ENCODE peak calls at places on chromosomes 16 and 17, in eight cellular contexts. V, J, X, A, N, U, W and Y are unnamed samples.

GRCh38 chr17:61813211-61813610 is 50.1 kb downstream of the BRIP1 start:
- DNase-seq in U (no peak), X (no peak), A (no peak), V (no peak), J (no peak), W (no peak), N (no peak), Y (no peak)

GRCh38 chr17:32475258-32475657 is 11.5 kb upstream of the CDK5R1 start:
- DNase-seq in X (no peak), U (no peak), N (no peak), J (no peak), V (no peak), W (no peak), A (no peak), Y (no peak)

GRCh38 chr16:81405702-81406113 is 38.9 kb upstream of the CMIP start:
- DNase-seq in N (peak; percentile 99), J (no peak), A (peak; percentile 62), U (peak; percentile 88), V (peak; percentile 99), W (no peak), X (peak; percentile 92), Y (peak; percentile 93)

GRCh38 chr16:55294947-55295346 is 29.1 kb upstream of the IRX6 start:
- DNase-seq in X (no peak), N (no peak), V (no peak), U (peak; percentile 26), A (no peak), J (peak; percentile 63), W (no peak), Y (no peak)

GRCh38 chr17:72104863-72105234 is 16.0 kb upstream of the SOX9 start:
- DNase-seq in X (no peak), J (peak; percentile 41), U (no peak), W (no peak), V (no peak), A (no peak), N (no peak), Y (no peak)

GRCh38 chr17:81717049-81717765 is 5.1 kb downstream of the SLC25A10 start:
- DNase-seq in X (no peak), V (no peak), U (no peak), N (no peak), J (no peak), A (no peak), W (no peak), Y (no peak)

GRCh38 chr17:27882162-27882840 is 10.9 kb downstream of the LYRM9 start:
- DNase-seq in W (no peak), A (no peak), V (no peak), U (no peak), N (no peak), J (no peak), X (no peak), Y (no peak)

GRCh38 chr16:72092832-72093447 is 480 bp downstream of the TXNL4B start:
- DNase-seq in A (peak; percentile 72), W (peak; percentile 33), J (no peak), N (peak; percentile 62), V (no peak), X (peak; percentile 68), U (peak; percentile 52), Y (peak; percentile 84)

GRCh38 chr17:46851029-46851741 is at the start of gene WNT9B:
- DNase-seq in A (no peak), N (peak; percentile 44), W (no peak), V (no peak), U (peak; percentile 90), J (no peak), X (no peak), Y (no peak)

GRCh38 chr17:30267625-30268024 is 24.1 kb downstream of the BLMH start:
- DNase-seq in X (peak; percentile 78), A (no peak), W (no peak), U (no peak), J (no peak), N (no peak), V (no peak), Y (peak; percentile 43)

GRCh38 chr17:81028506-81028858 is 6.5 kb upstream of the BAIAP2 start:
- DNase-seq in N (no peak), W (no peak), A (no peak), U (peak; percentile 5), X (no peak), V (no peak), J (no peak), Y (no peak)

GRCh38 chr16:12097523-12098428 is 121.2 kb downstream of the SNX29 start:
- DNase-seq in U (peak; percentile 58), A (peak; percentile 98), V (no peak), W (no peak), N (no peak), X (peak; percentile 84), J (peak; percentile 51), Y (peak; percentile 73)

GRCh38 chr17:48678141-48678971 is 44.0 kb downstream of the PRAC1 start:
- DNase-seq in N (peak; percentile 74), A (peak; percentile 46), J (peak; percentile 33), V (peak; percentile 28), X (peak; percentile 19), U (peak; percentile 85), W (peak; percentile 78), Y (peak; percentile 51)

GRCh38 chr17:79747508-79748295 is 17.0 kb downstream of the ENPP7 start:
- DNase-seq in U (peak; percentile 46), X (no peak), A (no peak), W (no peak), V (no peak), J (no peak), N (no peak), Y (no peak)

GRCh38 chr17:1323336-1323735 is 43.9 kb downstream of the TRARG1 start:
- DNase-seq in A (no peak), W (no peak), V (no peak), X (no peak), N (no peak), J (no peak), U (no peak), Y (peak; percentile 26)

GRCh38 chr17:77375917-77376651 is 235.3 kb downstream of the SEC14L1 start:
- DNase-seq in U (peak; percentile 55), J (no peak), W (no peak), X (peak; percentile 92), A (peak; percentile 89), N (no peak), V (no peak), Y (peak; percentile 86)

GRCh38 chr17:77373298-77374169 is 232.8 kb downstream of the SEC14L1 start:
- DNase-seq in A (peak; percentile 47), U (peak; percentile 71), J (no peak), V (no peak), N (no peak), W (no peak), X (no peak), Y (peak; percentile 45)

GRCh38 chr17:77374170-77374936 is 233.6 kb downstream of the SEC14L1 start:
- DNase-seq in A (peak; percentile 92), N (no peak), W (no peak), X (peak; percentile 86), J (peak; percentile 90), U (peak; percentile 94), V (no peak), Y (peak; percentile 91)

GRCh38 chr17:77375526-77375916 is 234.8 kb downstream of the SEC14L1 start:
- DNase-seq in W (no peak), J (no peak), X (no peak), V (no peak), A (no peak), U (no peak), N (no peak), Y (no peak)

DNA sequence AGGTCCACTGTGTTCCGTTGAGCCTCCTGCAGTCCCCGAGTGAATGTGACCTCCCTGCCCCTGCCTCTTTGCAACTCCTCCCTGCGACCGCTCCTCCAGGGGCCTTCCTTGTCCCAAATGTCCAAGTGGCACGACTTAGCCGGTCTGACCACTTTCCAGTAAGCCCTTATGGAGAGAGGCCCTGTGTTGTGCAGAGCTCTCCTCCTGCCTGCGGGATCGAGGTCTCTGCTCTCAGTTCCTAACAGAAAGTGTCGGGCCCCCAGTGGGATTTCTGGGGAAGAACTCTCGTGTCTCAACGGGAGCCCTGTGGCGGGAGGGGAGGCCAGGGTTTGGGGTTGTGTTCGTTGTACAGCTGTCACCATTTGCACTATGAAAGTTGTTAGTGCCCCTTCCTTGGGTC is 234.3 kb downstream of the SEC14L1 start:
- DNase-seq in A (peak; percentile 30), X (no peak), J (no peak), N (no peak), W (no peak), V (no peak), U (no peak), Y (no peak)
- H3K4me3 ChIP-seq in A (peak overlapping the region; percentile 78), X (peak overlapping the region; percentile 78), J (peak overlapping the region; percentile 79), N (no peak overlapping the region), W (no peak overlapping the region), V (no peak overlapping the region), U (no peak overlapping the region), Y (peak overlapping the region; percentile 85)

GRCh38 chr16:88627531-88628411 is 10.6 kb upstream of the IL17C start:
- DNase-seq in J (no peak), N (no peak), X (no peak), U (no peak), V (no peak), A (no peak), W (no peak), Y (no peak)
- TF ChIP-seq CTCF in J (no peak), N (no peak), X (no peak), U (no peak), V (no peak), A (no peak), W (no peak), Y (no peak)

GRCh38 chr17:73770849-73771229 is 126.6 kb upstream of the SDK2 start:
- DNase-seq in V (no peak), J (no peak), N (no peak), U (no peak), X (no peak), A (no peak), W (no peak), Y (no peak)
- H3K4me3 ChIP-seq in V (no peak overlapping the region), J (no peak overlapping the region), N (no peak overlapping the region), U (no peak overlapping the region), X (no peak overlapping the region), A (no peak overlapping the region), W (no peak overlapping the region), Y (no peak overlapping the region)

GRCh38 chr17:67659028-67659427 is 58.7 kb upstream of the NOL11 start:
- DNase-seq in N (no peak), X (no peak), J (no peak), U (no peak), W (peak; percentile 56), V (no peak), A (no peak), Y (no peak)

GRCh38 chr17:67662712-67663111 is 55.0 kb upstream of the NOL11 start:
- DNase-seq in N (no peak), W (no peak), U (no peak), X (no peak), A (no peak), J (no peak), V (no peak), Y (no peak)

GRCh38 chr17:67666028-67666427 is 51.7 kb upstream of the NOL11 start:
- DNase-seq in V (no peak), X (no peak), W (no peak), N (no peak), A (no peak), J (no peak), U (no peak), Y (no peak)

GRCh38 chr17:67666710-67667109 is 51.0 kb upstream of the NOL11 start:
- DNase-seq in W (no peak), U (no peak), X (no peak), N (no peak), A (no peak), V (no peak), J (no peak), Y (no peak)

DNA sequence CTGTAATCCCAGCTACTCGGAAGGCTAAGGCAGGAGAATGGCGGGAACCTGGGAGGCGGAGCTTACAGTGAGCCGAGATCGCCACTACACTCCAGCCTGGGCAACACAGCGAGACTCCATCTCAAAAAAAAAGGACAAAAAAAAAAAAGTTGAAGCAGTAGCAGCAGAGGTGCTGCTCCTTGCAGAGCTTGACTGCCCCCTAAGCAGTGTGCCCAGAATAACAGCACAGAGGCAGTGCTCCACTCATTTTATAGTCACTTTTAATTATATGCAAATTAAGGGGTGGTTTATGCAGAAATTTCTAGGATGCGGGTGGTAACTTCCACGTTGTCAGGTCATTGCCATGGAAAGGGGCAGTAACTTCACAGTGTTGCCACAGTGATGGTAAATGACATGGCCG is 54.3 kb upstream of the NOL11 start:
- DNase-seq in A (no peak), J (no peak), V (no peak), U (no peak), W (no peak), N (peak; percentile 8), X (no peak), Y (no peak)
- TF ChIP-seq CTCF in A (no peak), J (no peak), V (no peak), U (no peak), W (no peak), N (no peak), X (no peak), Y (peak; percentile 8)